ENCODE peak calls at places on chromosome 13, in seven cellular contexts. One of them, this sample, is unnamed.

GRCh38 chr13:97109841-97110492 is 112.2 kb upstream of the MBNL2 start:
- DNase-seq in effector memory CD4-positive, alpha-beta T cell: peak
- DNase-seq in mesenchymal stem cell: peak
- DNase-seq in left cardiac atrium: peak
- DNase-seq in chondrocyte: no peak
- DNase-seq in ELR: peak
- DNase-seq in endothelial cell: peak
- DNase-seq in this sample: peak

GRCh38 chr13:53778937-53779336 is 750.3 kb downstream of the OLFM4 start:
- DNase-seq in ELR: no peak
- DNase-seq in effector memory CD4-positive, alpha-beta T cell: no peak
- DNase-seq in mesenchymal stem cell: no peak
- DNase-seq in chondrocyte: no peak
- DNase-seq in left cardiac atrium: no peak
- DNase-seq in endothelial cell: no peak
- DNase-seq in this sample: no peak

GRCh38 chr13:21434588-21434987 is 24.5 kb downstream of the ZDHHC20 start:
- DNase-seq in effector memory CD4-positive, alpha-beta T cell: no peak
- DNase-seq in chondrocyte: no peak
- DNase-seq in ELR: no peak
- DNase-seq in mesenchymal stem cell: no peak
- DNase-seq in left cardiac atrium: no peak
- DNase-seq in endothelial cell: no peak
- DNase-seq in this sample: no peak

GRCh38 chr13:23695711-23696512 is 125.7 kb downstream of the TNFRSF19 start:
- DNase-seq in effector memory CD4-positive, alpha-beta T cell: peak
- DNase-seq in endothelial cell: no peak
- DNase-seq in mesenchymal stem cell: no peak
- DNase-seq in ELR: no peak
- DNase-seq in chondrocyte: no peak
- DNase-seq in left cardiac atrium: peak
- DNase-seq in this sample: peak

GRCh38 chr13:47621931-47622330 is 379.1 kb downstream of the SUCLA2 start:
- DNase-seq in effector memory CD4-positive, alpha-beta T cell: no peak
- DNase-seq in endothelial cell: no peak
- DNase-seq in mesenchymal stem cell: no peak
- DNase-seq in ELR: peak
- DNase-seq in chondrocyte: no peak
- DNase-seq in left cardiac atrium: no peak
- DNase-seq in this sample: no peak

GRCh38 chr13:50129065-50129922 is 114.0 kb downstream of the KCNRG start:
- DNase-seq in effector memory CD4-positive, alpha-beta T cell: no peak
- DNase-seq in ELR: no peak
- DNase-seq in chondrocyte: peak
- DNase-seq in mesenchymal stem cell: peak
- DNase-seq in endothelial cell: no peak
- DNase-seq in left cardiac atrium: no peak
- DNase-seq in this sample: peak

GRCh38 chr13:21075303-21076264 is 14.2 kb upstream of the LATS2 start:
- DNase-seq in endothelial cell: peak
- DNase-seq in effector memory CD4-positive, alpha-beta T cell: no peak
- DNase-seq in left cardiac atrium: peak
- DNase-seq in mesenchymal stem cell: peak
- DNase-seq in ELR: no peak
- DNase-seq in chondrocyte: no peak
- DNase-seq in this sample: peak

GRCh38 chr13:60167121-60167520 is 3.4 kb upstream of the DIAPH3 start:
- DNase-seq in chondrocyte: no peak
- DNase-seq in left cardiac atrium: no peak
- DNase-seq in ELR: no peak
- DNase-seq in mesenchymal stem cell: no peak
- DNase-seq in effector memory CD4-positive, alpha-beta T cell: no peak
- DNase-seq in endothelial cell: no peak
- DNase-seq in this sample: no peak

GRCh38 chr13:66339214-66339613 is 890.9 kb downstream of the PCDH9 start:
- DNase-seq in mesenchymal stem cell: no peak
- DNase-seq in ELR: no peak
- DNase-seq in chondrocyte: no peak
- DNase-seq in endothelial cell: no peak
- DNase-seq in left cardiac atrium: no peak
- DNase-seq in effector memory CD4-positive, alpha-beta T cell: no peak
- DNase-seq in this sample: no peak